ENCODE peak calls at places on chromosomes 6 and 20, in eight cellular contexts. U is fibroblast of lung, Q is astrocyte, E is SK-N-SH, X is mammary epithelial cell, H is endothelial cell of umbilical vein, O is mesendoderm, S is neural progenitor cell. W is an unnamed sample.

GRCh38 chr20:11204926-11205768 is 531.3 kb upstream of the JAG1 start:
- DNase-seq in U (peak), Q (peak), E (peak), X (peak), H (peak), O (peak), S (peak), W (peak)

GRCh38 chr6:20600831-20601230 is 66.6 kb downstream of the CDKAL1 start:
- DNase-seq in U (no peak), Q (no peak), E (peak), X (peak), H (no peak), O (no peak), S (no peak), W (no peak)

GRCh38 chr20:22382742-22383141 is 201.6 kb downstream of the FOXA2 start:
- DNase-seq in U (no peak), Q (no peak), E (no peak), X (peak), H (no peak), O (no peak), S (no peak), W (no peak)

GRCh38 chr6:44789790-44790189 is 402.3 kb downstream of the CDC5L start:
- DNase-seq in U (no peak), Q (no peak), E (no peak), X (no peak), H (no peak), O (no peak), S (no peak), W (no peak)

GRCh38 chr6:152380993-152381898 is 255.9 kb downstream of the SYNE1 start:
- DNase-seq in U (peak), Q (peak), E (peak), X (peak), H (peak), O (peak), S (peak), W (no peak)

GRCh38 chr20:43938932-43939761 is 24.5 kb downstream of the TOX2 start:
- DNase-seq in U (peak), Q (peak), E (no peak), X (peak), H (peak), O (no peak), S (no peak), W (no peak)

GRCh38 chr6:89413006-89413400 is 930 bp upstream of the RRAGD start:
- DNase-seq in U (no peak), Q (no peak), E (no peak), X (no peak), H (no peak), O (no peak), S (no peak), W (no peak)

GRCh38 chr20:25632940-25633790 is 9.4 kb upstream of the NANP start:
- DNase-seq in U (no peak), Q (no peak), E (no peak), X (peak), H (peak), O (no peak), S (no peak), W (no peak)

GRCh38 chr6:132070356-132070755 is 119.2 kb upstream of the CCN2 start:
- DNase-seq in U (peak), Q (no peak), E (no peak), X (peak), H (peak), O (no peak), S (no peak), W (no peak)

GRCh38 chr6:154139894-154140293 is 100.9 kb downstream of the OPRM1 start:
- DNase-seq in U (no peak), Q (peak), E (no peak), X (no peak), H (no peak), O (no peak), S (no peak), W (no peak)

GRCh38 chr20:51803157-51803854 is 985 bp upstream of the SALL4 start:
- DNase-seq in U (no peak), Q (peak), E (peak), X (peak), H (no peak), O (no peak), S (no peak), W (no peak)

GRCh38 chr6:151181701-151182367 is 57.9 kb upstream of the AKAP12 start:
- DNase-seq in U (peak), Q (peak), E (no peak), X (no peak), H (no peak), O (no peak), S (no peak), W (no peak)

GRCh38 chr6:35445691-35446090 is 6.4 kb upstream of the FANCE start:
- DNase-seq in U (no peak), Q (no peak), E (no peak), X (no peak), H (no peak), O (no peak), S (no peak), W (peak)

GRCh38 chr20:63273635-63274380 is 1.2 kb downstream of the ARFGAP1 start:
- DNase-seq in U (peak), Q (peak), E (no peak), X (peak), H (peak), O (no peak), S (peak), W (no peak)

GRCh38 chr6:168895102-168895812 is 358.4 kb downstream of the THBS2 start:
- DNase-seq in U (peak), Q (peak), E (peak), X (peak), H (peak), O (peak), S (peak), W (peak)

GRCh38 chr6:52511572-52512151 is 65.2 kb downstream of the TRAM2 start:
- DNase-seq in U (no peak), Q (peak), E (no peak), X (peak), H (peak), O (peak), S (no peak), W (no peak)

GRCh38 chr6:16284472-16284871 is 46.1 kb downstream of the GMPR start:
- DNase-seq in U (no peak), Q (no peak), E (no peak), X (no peak), H (no peak), O (no peak), S (no peak), W (no peak)

GRCh38 chr6:101290346-101290745 is 103.2 kb upstream of the GRIK2 start:
- DNase-seq in U (no peak), Q (no peak), E (no peak), X (no peak), H (no peak), O (no peak), S (no peak), W (no peak)

GRCh38 chr6:20424679-20425078 is 23.0 kb downstream of the E2F3 start:
- DNase-seq in U (peak), Q (no peak), E (no peak), X (no peak), H (no peak), O (peak), S (no peak), W (no peak)

GRCh38 chr6:134992155-134992554 is 42.3 kb upstream of the ALDH8A1 start:
- DNase-seq in U (no peak), Q (no peak), E (no peak), X (no peak), H (no peak), O (no peak), S (no peak), W (no peak)

GRCh38 chr6:25352265-25352664 is 73.1 kb downstream of the CARMIL1 start:
- DNase-seq in U (no peak), Q (no peak), E (no peak), X (no peak), H (no peak), O (no peak), S (no peak), W (no peak)

GRCh38 chr6:31098449-31098938 is 13.9 kb downstream of the C6orf15 start:
- DNase-seq in U (no peak), Q (no peak), E (no peak), X (no peak), H (no peak), O (no peak), S (no peak), W (no peak)

GRCh38 chr6:168096271-168096764 is 17.3 kb upstream of the FRMD1 start:
- DNase-seq in U (no peak), Q (no peak), E (peak), X (no peak), H (no peak), O (no peak), S (no peak), W (no peak)

GRCh38 chr6:28656715-28657114 is 131.0 kb downstream of the GPX5 start:
- DNase-seq in U (no peak), Q (no peak), E (no peak), X (no peak), H (no peak), O (no peak), S (no peak), W (no peak)

GRCh38 chr6:28658475-28659249 is 133.0 kb downstream of the GPX5 start:
- DNase-seq in U (peak), Q (no peak), E (peak), X (peak), H (no peak), O (peak), S (peak), W (no peak)

GRCh38 chr6:28659250-28659566 is 133.5 kb downstream of the GPX5 start:
- DNase-seq in U (no peak), Q (no peak), E (no peak), X (no peak), H (no peak), O (no peak), S (no peak), W (no peak)

GRCh38 chr6:28657756-28658465 is 132.2 kb downstream of the GPX5 start:
- DNase-seq in U (peak), Q (peak), E (peak), X (peak), H (peak), O (peak), S (peak), W (peak)

DNA sequence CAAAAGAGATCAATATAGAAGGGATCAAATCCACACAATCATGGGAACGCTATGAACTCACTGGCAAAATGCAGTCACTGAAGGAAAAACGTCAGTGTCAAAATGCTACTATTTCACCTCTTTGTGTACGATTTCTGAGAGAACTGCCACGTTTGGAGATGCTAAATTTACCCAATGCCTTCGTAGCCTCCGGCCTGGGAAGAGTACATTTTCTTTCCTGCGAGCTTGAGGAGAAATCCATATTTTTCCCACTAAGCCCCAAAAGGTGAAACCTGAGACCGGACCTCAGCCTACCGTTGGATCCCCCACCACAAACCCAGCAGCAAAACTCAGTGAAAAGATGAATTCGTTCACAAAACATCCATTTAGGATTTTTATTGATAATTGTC is 131.7 kb downstream of the GPX5 start:
- DNase-seq in U (no peak), Q (no peak), E (peak), X (no peak), H (no peak), O (no peak), S (no peak), W (no peak)
- H3K9ac ChIP-seq in U (no peak), Q (no peak), E (no peak), X (no peak), H (no peak), O (peak), S (no peak), W (no peak)

GRCh38 chr20:53040678-53041674 is 68.8 kb downstream of the TSHZ2 start:
- DNase-seq in U (peak), Q (peak), E (no peak), X (peak), H (no peak), O (peak), S (no peak), W (no peak)
- H3K4me3 ChIP-seq in U (no peak), Q (no peak), E (no peak), X (peak), H (no peak), O (no peak), S (no peak), W (no peak)

GRCh38 chr6:113352831-113353230 is 504.3 kb upstream of the MARCKS start:
- DNase-seq in U (no peak), Q (no peak), E (no peak), X (no peak), H (no peak), O (no peak), S (no peak), W (no peak)
- H3K9ac ChIP-seq in U (no peak), Q (peak), E (peak), X (no peak), H (no peak), O (no peak), S (no peak), W (no peak)

GRCh38 chr20:38091447-38092216 is 58.1 kb downstream of the RPRD1B start:
- DNase-seq in U (peak), Q (no peak), E (no peak), X (no peak), H (no peak), O (no peak), S (no peak), W (no peak)
- H3K4me3 ChIP-seq in U (no peak), Q (no peak), E (no peak), X (no peak), H (no peak), O (no peak), S (no peak), W (no peak)